ENCODE peak calls at places on chromosome 1, in nine cellular contexts. S, D, W, U, L, I, V, Q and F are unnamed samples.

GRCh38 chr1:19688041-19688842 is 23.6 kb downstream of the HTR6 start:
- DNase-seq in S (no peak), L (peak; percentile 28), W (no peak), I (no peak), V (no peak), U (no peak), Q (no peak), D (no peak), F (no peak)

GRCh38 chr1:241142493-241142892 is 214.5 kb downstream of the RGS7 start:
- DNase-seq in L (no peak), V (no peak), W (no peak), S (no peak), Q (no peak), D (no peak), U (no peak), I (no peak), F (no peak)

GRCh38 chr1:231407537-231408396 is 14.3 kb downstream of the EGLN1 start:
- DNase-seq in Q (no peak), V (peak; percentile 56), I (no peak), D (no peak), S (no peak), W (no peak), L (no peak), U (no peak), F (peak; percentile 72)

GRCh38 chr1:152902676-152903075 is 5.7 kb upstream of the IVL start:
- DNase-seq in I (no peak), U (no peak), V (no peak), S (no peak), L (no peak), D (no peak), Q (no peak), W (no peak), F (no peak)

GRCh38 chr1:32198237-32199042 is 2.0 kb upstream of the CCDC28B start:
- DNase-seq in D (no peak), Q (no peak), L (no peak), V (no peak), S (no peak), W (no peak), U (no peak), I (no peak), F (no peak)

GRCh38 chr1:242712248-242712647 is 187.8 kb upstream of the PLD5 start:
- DNase-seq in S (no peak), U (no peak), L (no peak), W (no peak), I (no peak), D (no peak), Q (no peak), V (no peak), F (no peak)

GRCh38 chr1:17547271-17547670 is 7.8 kb downstream of the ARHGEF10L start:
- DNase-seq in U (no peak), D (no peak), W (peak; percentile 47), I (no peak), V (no peak), Q (no peak), S (no peak), L (no peak), F (no peak)

GRCh38 chr1:167790117-167790516 is 68.3 kb downstream of the MPZL1 start:
- DNase-seq in Q (no peak), W (peak; percentile 34), S (no peak), I (no peak), L (no peak), D (no peak), V (no peak), U (no peak), F (no peak)